ENCODE peak calls at places on chromosomes 1 and 21, in six cellular contexts. O, Q, V, A, W and P are unnamed samples.

GRCh38 chr1:63864224-63864623 is 90.4 kb downstream of the ROR1 start:
- DNase-seq in O (no peak), Q (no peak), V (peak), A (no peak), W (no peak), P (no peak)

GRCh38 chr1:4660917-4661594 is 6.6 kb downstream of the AJAP1 start:
- DNase-seq in O (no peak), Q (no peak), V (no peak), A (no peak), W (no peak), P (no peak)

GRCh38 chr1:47388548-47389238 is 27.4 kb upstream of the FOXE3 start:
- DNase-seq in O (peak), Q (peak), V (peak), A (no peak), W (peak), P (peak)

GRCh38 chr1:51310871-51311613 is 19.3 kb downstream of the TTC39A start:
- DNase-seq in O (no peak), Q (no peak), V (peak), A (no peak), W (no peak), P (no peak)

GRCh38 chr1:23393706-23394105 is 24.1 kb upstream of the ZNF436 start:
- DNase-seq in O (no peak), Q (no peak), V (peak), A (no peak), W (peak), P (no peak)

GRCh38 chr1:192167941-192168685 is 9.9 kb downstream of the RGS18 start:
- DNase-seq in O (no peak), Q (no peak), V (peak), A (no peak), W (peak), P (no peak)

GRCh38 chr1:245698116-245698515 is 543.3 kb downstream of the KIF26B start:
- DNase-seq in O (no peak), Q (no peak), V (no peak), A (no peak), W (no peak), P (no peak)

GRCh38 chr1:201149400-201149799 is 4.9 kb downstream of the TMEM9 start:
- DNase-seq in O (no peak), Q (peak), V (peak), A (no peak), W (peak), P (no peak)

GRCh38 chr1:38115682-38116187 is 69.1 kb upstream of the POU3F1 start:
- DNase-seq in O (no peak), Q (no peak), V (no peak), A (no peak), W (no peak), P (no peak)

GRCh38 chr1:8015809-8016165 is 10.3 kb downstream of the ERRFI1 start:
- DNase-seq in O (no peak), Q (no peak), V (peak), A (no peak), W (peak), P (no peak)

GRCh38 chr1:35264861-35265260 is 3.6 kb upstream of the ZMYM4 start:
- DNase-seq in O (no peak), Q (no peak), V (peak), A (no peak), W (peak), P (no peak)

GRCh38 chr1:225627304-225627947 is 25.5 kb downstream of the ENAH start:
- DNase-seq in O (no peak), Q (no peak), V (no peak), A (no peak), W (no peak), P (no peak)

GRCh38 chr1:234658143-234658542 is 48.2 kb upstream of the IRF2BP2 start:
- DNase-seq in O (no peak), Q (no peak), V (peak), A (no peak), W (peak), P (no peak)

GRCh38 chr1:3352084-3352951 is 102.1 kb upstream of the ARHGEF16 start:
- DNase-seq in O (no peak), Q (no peak), V (no peak), A (no peak), W (peak), P (no peak)

GRCh38 chr1:5599541-5599940 is 392.7 kb downstream of the NPHP4 start:
- DNase-seq in O (no peak), Q (no peak), V (no peak), A (no peak), W (no peak), P (no peak)

GRCh38 chr1:28582248-28582615 is 9.8 kb upstream of the RAB42 start:
- DNase-seq in O (no peak), Q (no peak), V (peak), A (no peak), W (peak), P (no peak)

GRCh38 chr1:209354111-209354839 is 229.2 kb upstream of the CAMK1G start:
- DNase-seq in O (peak), Q (peak), V (peak), A (peak), W (peak), P (peak)

GRCh38 chr1:15456313-15456954 is at the start of gene CELA2A:
- DNase-seq in O (no peak), Q (no peak), V (no peak), A (no peak), W (no peak), P (no peak)

GRCh38 chr1:107965112-107965991 is at the start of gene VAV3:
- DNase-seq in O (peak), Q (peak), V (peak), A (no peak), W (peak), P (peak)

GRCh38 chr1:69569281-69569970 is 1.7 kb downstream of the LRRC7 start:
- DNase-seq in O (no peak), Q (no peak), V (peak), A (no peak), W (no peak), P (no peak)

GRCh38 chr1:226728448-226728847 is 10.6 kb downstream of the ITPKB start:
- DNase-seq in O (no peak), Q (no peak), V (no peak), A (no peak), W (no peak), P (no peak)

GRCh38 chr21:42493109-42494060 is 2.6 kb downstream of the RSPH1 start:
- DNase-seq in O (no peak), Q (no peak), V (no peak), A (no peak), W (no peak), P (no peak)

GRCh38 chr1:3021801-3022401 is 634 bp downstream of the ACTRT2 start:
- DNase-seq in O (no peak), Q (no peak), V (no peak), A (no peak), W (no peak), P (no peak)

GRCh38 chr1:87506147-87506546 is 177.5 kb downstream of the LMO4 start:
- DNase-seq in O (no peak), Q (no peak), V (peak), A (no peak), W (no peak), P (no peak)

GRCh38 chr1:209675567-209676154 is 449 bp downstream of the G0S2 start:
- DNase-seq in O (no peak), Q (no peak), V (peak), A (no peak), W (peak), P (no peak)

GRCh38 chr21:21373969-21374368 is 375.8 kb downstream of the NCAM2 start:
- DNase-seq in O (no peak), Q (no peak), V (no peak), A (no peak), W (peak), P (no peak)

GRCh38 chr1:201633297-201633696 is 94.4 kb downstream of the NAV1 start:
- DNase-seq in O (no peak), Q (no peak), V (no peak), A (no peak), W (no peak), P (no peak)

GRCh38 chr1:110339427-110340206 is 440 bp downstream of the RBM15 start:
- DNase-seq in O (peak), Q (peak), V (peak), A (peak), W (peak), P (no peak)

GRCh38 chr1:209391792-209392191 is 191.7 kb upstream of the CAMK1G start:
- DNase-seq in O (no peak), Q (no peak), V (no peak), A (no peak), W (no peak), P (no peak)

GRCh38 chr1:159860456-159860855 is 2.0 kb downstream of the VSIG8 start:
- DNase-seq in O (no peak), Q (no peak), V (no peak), A (no peak), W (peak), P (no peak)

GRCh38 chr1:229509576-229509975 is 1.4 kb upstream of the NUP133 start:
- DNase-seq in O (no peak), Q (no peak), V (peak), A (no peak), W (no peak), P (no peak)

GRCh38 chr21:37040212-37040611 is 32.7 kb downstream of the PIGP start:
- DNase-seq in O (no peak), Q (no peak), V (no peak), A (no peak), W (no peak), P (no peak)

GRCh38 chr1:237578540-237578939 is 312.2 kb downstream of the ZP4 start:
- DNase-seq in O (no peak), Q (no peak), V (no peak), A (no peak), W (no peak), P (no peak)